ENCODE peak calls at places on chromosomes 2 and 18, in eight cellular contexts. S, J, D, B, X, U, L and V are unnamed samples.

GRCh38 chr18:58952871-58953270 is 88.2 kb downstream of the ZNF532 start:
- DNase-seq in B (no peak), D (no peak), L (no peak), X (no peak), J (no peak), S (no peak), U (no peak), V (no peak)

GRCh38 chr2:232541195-232541960 is 1.9 kb downstream of the CHRNG start:
- DNase-seq in D (no peak), J (no peak), S (no peak), U (no peak), X (no peak), L (peak; percentile 11), B (peak; percentile 24), V (no peak)

GRCh38 chr18:11996907-11997306 is 15.6 kb downstream of the IMPA2 start:
- DNase-seq in D (no peak), X (no peak), L (no peak), J (no peak), U (no peak), B (peak; percentile 29), S (no peak), V (no peak)

GRCh38 chr2:100801402-100801801 is 18.5 kb upstream of the NPAS2 start:
- DNase-seq in D (no peak), B (no peak), S (peak; percentile 9), X (no peak), L (no peak), J (no peak), U (no peak), V (no peak)

GRCh38 chr2:84904717-84905174 is 710 bp upstream of the TMSB10 start:
- DNase-seq in D (peak; percentile 67), J (peak; percentile 65), S (peak; percentile 80), L (peak; percentile 71), U (peak; percentile 95), B (peak; percentile 87), X (no peak), V (peak; percentile 80)

GRCh38 chr2:231590614-231591013 is 2.0 kb upstream of the TEX44 start:
- DNase-seq in X (no peak), D (no peak), U (no peak), L (no peak), J (no peak), B (no peak), S (no peak), V (no peak)

GRCh38 chr2:98121149-98121548 is 34.2 kb downstream of the VWA3B start:
- DNase-seq in D (no peak), J (no peak), L (no peak), S (no peak), X (no peak), B (no peak), U (no peak), V (no peak)

GRCh38 chr2:37011126-37011525 is 44.8 kb upstream of the STRN start:
- DNase-seq in U (no peak), S (no peak), D (no peak), B (no peak), L (no peak), X (peak; percentile 5), J (no peak), V (no peak)

GRCh38 chr2:68709421-68709911 is 25.1 kb upstream of the ARHGAP25 start:
- DNase-seq in B (no peak), D (peak; percentile 82), U (no peak), L (no peak), J (peak; percentile 24), S (peak; percentile 53), X (peak; percentile 54), V (peak; percentile 67)

GRCh38 chr2:218282173-218282991 is 9.9 kb downstream of the TMBIM1 start:
- DNase-seq in U (no peak), S (peak; percentile 27), J (peak; percentile 36), D (no peak), X (no peak), L (no peak), B (no peak), V (no peak)

GRCh38 chr2:239548491-239548890 is 147.7 kb upstream of the HDAC4 start:
- DNase-seq in U (no peak), X (no peak), J (no peak), S (no peak), B (no peak), L (no peak), D (no peak), V (no peak)

GRCh38 chr2:34104601-34105000 is 505.5 kb upstream of the FAM98A start:
- DNase-seq in J (peak; percentile 27), L (no peak), S (no peak), U (no peak), X (no peak), D (no peak), B (no peak), V (peak; percentile 26)

GRCh38 chr2:198273670-198274069 is 469.3 kb downstream of the PLCL1 start:
- DNase-seq in D (peak; percentile 9), B (no peak), L (no peak), X (no peak), S (no peak), U (no peak), J (no peak), V (no peak)

GRCh38 chr2:128594953-128595677 is 276.4 kb upstream of the HS6ST1 start:
- DNase-seq in B (no peak), L (no peak), S (no peak), X (no peak), U (peak; percentile 42), D (no peak), J (no peak), V (no peak)

GRCh38 chr2:196130039-196130825 is 41.1 kb downstream of the STK17B start:
- DNase-seq in X (peak; percentile 23), B (no peak), S (no peak), D (no peak), U (no peak), J (no peak), L (no peak), V (no peak)

GRCh38 chr2:226791487-226792081 is 8.0 kb downstream of the IRS1 start:
- DNase-seq in X (peak; percentile 93), D (peak; percentile 93), S (peak; percentile 85), B (peak; percentile 96), J (peak; percentile 73), L (peak; percentile 88), U (peak; percentile 86), V (peak; percentile 86)

GRCh38 chr2:70241338-70241737 is 7.1 kb downstream of the TIA1 start:
- DNase-seq in U (no peak), L (no peak), J (no peak), S (peak; percentile 35), X (no peak), D (peak; percentile 43), B (no peak), V (peak; percentile 75)

GRCh38 chr18:59769105-59769865 is 72.1 kb upstream of the CCBE1 start:
- DNase-seq in L (no peak), X (no peak), S (peak; percentile 30), U (no peak), B (no peak), D (no peak), J (no peak), V (peak; percentile 72)

GRCh38 chr18:42072407-42072806 is 117.4 kb downstream of the PIK3C3 start:
- DNase-seq in B (no peak), L (no peak), D (no peak), J (no peak), U (no peak), S (no peak), X (no peak), V (no peak)

GRCh38 chr2:143909577-143909976 is 610.3 kb downstream of the ZEB2 start:
- DNase-seq in X (no peak), J (no peak), U (no peak), S (no peak), D (no peak), B (no peak), L (no peak), V (no peak)

GRCh38 chr2:127097471-127097765 is 9.5 kb downstream of the BIN1 start:
- DNase-seq in B (peak; percentile 37), U (no peak), L (no peak), D (no peak), J (no peak), S (no peak), X (no peak), V (no peak)

GRCh38 chr2:118865106-118865505 is 17.7 kb upstream of the EN1 start:
- DNase-seq in L (no peak), X (peak; percentile 64), S (no peak), J (peak; percentile 64), B (no peak), U (no peak), D (peak; percentile 49), V (peak; percentile 80)

DNA sequence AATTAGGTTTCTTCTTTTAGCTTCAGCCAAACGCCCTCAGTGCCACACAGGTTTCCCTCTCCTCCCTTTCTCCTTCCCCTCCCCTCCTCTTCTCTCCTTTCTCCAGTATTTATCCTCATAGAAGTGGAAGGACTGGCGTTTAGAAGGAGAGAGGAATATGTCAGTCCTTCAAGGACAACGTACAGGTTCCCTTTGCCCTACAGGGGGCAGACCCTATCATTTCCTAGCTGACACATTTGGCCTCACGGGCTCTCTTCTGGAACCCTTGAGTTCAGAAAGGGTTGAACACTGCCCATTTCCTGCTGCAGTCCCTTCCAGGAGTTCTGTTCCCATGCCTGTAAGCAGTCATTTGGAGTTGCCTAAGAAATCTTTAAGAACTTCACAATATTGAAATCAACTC is 46.1 kb downstream of the CDCA7 start:
- DNase-seq in J (no peak), D (peak; percentile 45), U (no peak), S (no peak), B (no peak), L (no peak), X (peak; percentile 45), V (no peak)
- TF ChIP-seq CTCF in J (peak; percentile 64), D (peak; percentile 47), U (no peak), S (peak; percentile 18), B (no peak), L (no peak), X (peak; percentile 31), V (peak; percentile 23)

GRCh38 chr18:67694787-67695186 is 178.3 kb upstream of the DSEL start:
- DNase-seq in U (no peak), L (no peak), X (no peak), B (no peak), S (peak; percentile 13), J (no peak), D (no peak), V (no peak)
- H3K4me3 ChIP-seq in U (no peak overlapping the region), L (no peak overlapping the region), X (no peak overlapping the region), B (no peak overlapping the region), S (no peak overlapping the region), J (no peak overlapping the region), D (no peak overlapping the region), V (no peak overlapping the region)

GRCh38 chr2:106863387-106863786 is 22.6 kb downstream of the ST6GAL2 start:
- DNase-seq in U (no peak), L (no peak), S (no peak), D (no peak), B (no peak), J (no peak), X (no peak), V (peak; percentile 32)
- TF ChIP-seq CTCF in U (peak; percentile 30), L (no peak), S (peak; percentile 26), D (peak; percentile 10), B (no peak), J (peak; percentile 55), X (no peak), V (peak; percentile 60)

DNA sequence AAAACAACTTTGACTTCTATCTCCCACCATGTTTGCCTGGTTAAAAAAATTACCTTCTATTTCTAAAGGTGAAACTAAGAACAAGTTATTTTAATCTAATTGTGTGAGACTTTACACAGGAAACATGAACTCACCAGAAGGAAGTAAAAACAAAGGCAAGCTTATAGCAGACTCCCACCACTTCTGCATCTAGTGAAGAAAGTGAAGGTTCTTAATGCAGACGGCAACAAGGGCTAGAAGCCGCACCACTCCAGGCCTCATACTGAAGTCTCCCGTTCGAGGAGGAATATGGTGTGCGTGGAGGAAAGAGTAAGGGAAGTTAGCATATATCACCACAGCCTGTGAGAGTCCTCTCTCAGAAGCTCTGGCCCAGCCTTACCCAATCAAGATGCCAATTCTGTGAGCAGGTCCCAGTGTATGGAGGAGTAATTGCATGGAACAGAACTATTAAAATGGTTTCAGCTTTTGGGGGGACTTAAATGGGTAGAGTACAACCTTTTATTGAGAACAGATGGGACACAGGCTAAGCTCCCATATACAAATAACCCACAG is 958.7 kb downstream of the BCL11A start:
- DNase-seq in D (no peak), L (no peak), X (peak; percentile 2), B (no peak), U (no peak), S (no peak), J (no peak), V (no peak)
- H3K4me3 ChIP-seq in D (no peak overlapping the region), L (no peak overlapping the region), X (no peak overlapping the region), B (no peak overlapping the region), U (no peak overlapping the region), S (no peak overlapping the region), J (no peak overlapping the region), V (no peak overlapping the region)